ENCODE peak calls at places on chromosomes 2 and 18, in five cellular contexts. One of them, this sample, is unnamed. For H3K36me3 and H3K27me3, the result is how much of the 10 kb centered on the place peaks cover.

GRCh38 chr2:25310965-25311865 is 30.5 kb downstream of the DNMT3A start:
- DNase-seq in mesenchymal stem cell: no peak
- DNase-seq in colonic mucosa: peak
- DNase-seq in effector memory CD4-positive, alpha-beta T cell: no peak
- DNase-seq in BJ: no peak
- DNase-seq in this sample: no peak

GRCh38 chr2:20604957-20605381 is 45.9 kb downstream of the HS1BP3 start:
- DNase-seq in colonic mucosa: no peak
- DNase-seq in effector memory CD4-positive, alpha-beta T cell: no peak
- DNase-seq in mesenchymal stem cell: peak
- DNase-seq in BJ: peak
- DNase-seq in this sample: no peak

GRCh38 chr2:46411245-46411641 is 68.1 kb upstream of the TMEM247 start:
- DNase-seq in colonic mucosa: no peak
- DNase-seq in mesenchymal stem cell: no peak
- DNase-seq in effector memory CD4-positive, alpha-beta T cell: no peak
- DNase-seq in BJ: no peak
- DNase-seq in this sample: no peak

GRCh38 chr2:32068-32467 is 14.2 kb downstream of the FAM110C start:
- DNase-seq in BJ: no peak
- DNase-seq in mesenchymal stem cell: no peak
- DNase-seq in effector memory CD4-positive, alpha-beta T cell: no peak
- DNase-seq in colonic mucosa: no peak
- DNase-seq in this sample: no peak

GRCh38 chr18:2139676-2140075 is 431.6 kb downstream of the METTL4 start:
- DNase-seq in effector memory CD4-positive, alpha-beta T cell: no peak
- DNase-seq in colonic mucosa: no peak
- DNase-seq in mesenchymal stem cell: peak
- DNase-seq in BJ: peak
- DNase-seq in this sample: no peak

GRCh38 chr18:45657357-45658335 is 42.4 kb downstream of the SLC14A2 start:
- DNase-seq in mesenchymal stem cell: no peak
- DNase-seq in effector memory CD4-positive, alpha-beta T cell: no peak
- DNase-seq in colonic mucosa: no peak
- DNase-seq in BJ: no peak
- DNase-seq in this sample: no peak

GRCh38 chr2:230400041-230400440 is 16.0 kb upstream of the SP100 start:
- DNase-seq in colonic mucosa: no peak
- DNase-seq in mesenchymal stem cell: no peak
- DNase-seq in effector memory CD4-positive, alpha-beta T cell: no peak
- DNase-seq in BJ: no peak
- DNase-seq in this sample: no peak

GRCh38 chr2:85780316-85781092 is 26.7 kb downstream of the ATOH8 start:
- DNase-seq in colonic mucosa: no peak
- DNase-seq in BJ: no peak
- DNase-seq in effector memory CD4-positive, alpha-beta T cell: no peak
- DNase-seq in mesenchymal stem cell: no peak
- DNase-seq in this sample: no peak

GRCh38 chr2:118854507-118855300 is 7.3 kb upstream of the EN1 start:
- DNase-seq in colonic mucosa: no peak
- DNase-seq in effector memory CD4-positive, alpha-beta T cell: no peak
- DNase-seq in BJ: no peak
- DNase-seq in mesenchymal stem cell: no peak
- DNase-seq in this sample: no peak

DNA sequence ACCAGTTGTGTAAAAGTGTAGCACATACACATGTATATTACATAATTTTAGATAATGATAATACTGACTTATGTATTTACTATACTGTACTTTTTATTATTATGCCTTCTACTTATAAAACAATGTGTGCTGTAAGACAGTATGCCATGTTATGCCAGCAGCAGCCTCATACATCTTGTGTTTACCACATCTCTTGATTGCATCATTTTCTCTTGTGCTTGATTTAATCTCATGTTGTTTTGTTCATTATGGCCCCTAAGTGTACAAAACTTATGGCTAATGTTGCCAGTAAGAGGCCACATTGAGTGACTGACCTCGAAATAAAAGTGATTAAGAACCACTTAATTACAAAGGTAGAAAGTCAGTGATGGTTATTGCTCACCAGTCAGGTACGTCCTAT is 128.0 kb upstream of the SP5 start:
- DNase-seq in effector memory CD4-positive, alpha-beta T cell: no peak
- DNase-seq in colonic mucosa: no peak
- DNase-seq in BJ: no peak
- DNase-seq in mesenchymal stem cell: peak
- DNase-seq in this sample: no peak
- H3K36me3 ChIP-seq in effector memory CD4-positive, alpha-beta T cell: under half
- H3K36me3 ChIP-seq in colonic mucosa: under half
- H3K36me3 ChIP-seq in BJ: under half
- H3K36me3 ChIP-seq in mesenchymal stem cell: under half
- H3K36me3 ChIP-seq in this sample: under half

GRCh38 chr2:45301307-45302010 is 292.2 kb upstream of the SIX2 start:
- DNase-seq in mesenchymal stem cell: no peak
- DNase-seq in BJ: no peak
- DNase-seq in effector memory CD4-positive, alpha-beta T cell: no peak
- DNase-seq in colonic mucosa: peak
- DNase-seq in this sample: no peak
- H3K27me3 ChIP-seq in mesenchymal stem cell: under half
- H3K27me3 ChIP-seq in BJ: under half
- H3K27me3 ChIP-seq in effector memory CD4-positive, alpha-beta T cell: under half
- H3K27me3 ChIP-seq in colonic mucosa: under half
- H3K27me3 ChIP-seq in this sample: under half

GRCh38 chr2:238082858-238083257 is 17.3 kb upstream of the ESPNL start:
- DNase-seq in mesenchymal stem cell: no peak
- DNase-seq in BJ: no peak
- DNase-seq in effector memory CD4-positive, alpha-beta T cell: no peak
- DNase-seq in colonic mucosa: no peak
- DNase-seq in this sample: no peak

GRCh38 chr2:238085899-238086298 is 14.2 kb upstream of the ESPNL start:
- DNase-seq in colonic mucosa: no peak
- DNase-seq in mesenchymal stem cell: no peak
- DNase-seq in BJ: no peak
- DNase-seq in effector memory CD4-positive, alpha-beta T cell: no peak
- DNase-seq in this sample: no peak

GRCh38 chr2:238081561-238081960 is 18.6 kb upstream of the ESPNL start:
- DNase-seq in colonic mucosa: no peak
- DNase-seq in BJ: no peak
- DNase-seq in mesenchymal stem cell: no peak
- DNase-seq in effector memory CD4-positive, alpha-beta T cell: no peak
- DNase-seq in this sample: no peak

GRCh38 chr2:238082151-238082550 is 18.0 kb upstream of the ESPNL start:
- DNase-seq in effector memory CD4-positive, alpha-beta T cell: no peak
- DNase-seq in colonic mucosa: no peak
- DNase-seq in BJ: no peak
- DNase-seq in mesenchymal stem cell: no peak
- DNase-seq in this sample: no peak

GRCh38 chr2:238083919-238084318 is 16.2 kb upstream of the ESPNL start:
- DNase-seq in BJ: no peak
- DNase-seq in colonic mucosa: no peak
- DNase-seq in effector memory CD4-positive, alpha-beta T cell: no peak
- DNase-seq in mesenchymal stem cell: no peak
- DNase-seq in this sample: no peak
- H3K36me3 ChIP-seq in BJ: under half
- H3K36me3 ChIP-seq in colonic mucosa: under half
- H3K36me3 ChIP-seq in effector memory CD4-positive, alpha-beta T cell: under half
- H3K36me3 ChIP-seq in mesenchymal stem cell: under half
- H3K36me3 ChIP-seq in this sample: under half

GRCh38 chr2:70480468-70480867 is 73.2 kb downstream of the TGFA start:
- DNase-seq in colonic mucosa: no peak
- DNase-seq in BJ: no peak
- DNase-seq in effector memory CD4-positive, alpha-beta T cell: no peak
- DNase-seq in mesenchymal stem cell: no peak
- DNase-seq in this sample: no peak

GRCh38 chr2:70474266-70474848 is 79.3 kb downstream of the TGFA start:
- DNase-seq in BJ: no peak
- DNase-seq in colonic mucosa: no peak
- DNase-seq in effector memory CD4-positive, alpha-beta T cell: no peak
- DNase-seq in mesenchymal stem cell: no peak
- DNase-seq in this sample: no peak

GRCh38 chr2:70479816-70480215 is 73.8 kb downstream of the TGFA start:
- DNase-seq in BJ: no peak
- DNase-seq in colonic mucosa: no peak
- DNase-seq in mesenchymal stem cell: no peak
- DNase-seq in effector memory CD4-positive, alpha-beta T cell: no peak
- DNase-seq in this sample: no peak

GRCh38 chr2:70475266-70475665 is 78.4 kb downstream of the TGFA start:
- DNase-seq in effector memory CD4-positive, alpha-beta T cell: no peak
- DNase-seq in BJ: no peak
- DNase-seq in colonic mucosa: no peak
- DNase-seq in mesenchymal stem cell: no peak
- DNase-seq in this sample: no peak

GRCh38 chr2:70477473-70477872 is 76.2 kb downstream of the TGFA start:
- DNase-seq in mesenchymal stem cell: no peak
- DNase-seq in effector memory CD4-positive, alpha-beta T cell: no peak
- DNase-seq in colonic mucosa: peak
- DNase-seq in BJ: no peak
- DNase-seq in this sample: no peak
- H3K27me3 ChIP-seq in mesenchymal stem cell: half or more
- H3K27me3 ChIP-seq in effector memory CD4-positive, alpha-beta T cell: under half
- H3K27me3 ChIP-seq in colonic mucosa: under half
- H3K27me3 ChIP-seq in BJ: under half
- H3K27me3 ChIP-seq in this sample: under half

This sample was measured in SJCRH30.